ENCODE peak calls at places on chromosomes 6 and 20, in eight cellular contexts. A is effector memory CD4-positive, alpha-beta T cell; R is esophagus squamous epithelium; F is SJCRH30; B is stimulated activated CD4-positive, alpha-beta T cell treated with anti-CD3 and anti-CD28 coated beads, Interleukin-4, amount 100 ng/mL, for 1 hour; C is mucosa of descending colon; V is iris pigment epithelial cell; Y is NCI-H1417. Z is an unnamed sample.

GRCh38 chr6:63597142-63598000 is 25.1 kb downstream of the LOC128125822 start:
- DNase-seq in C (no peak), B (no peak), F (no peak), A (no peak), Y (no peak), R (no peak), V (peak), Z (no peak)

GRCh38 chr20:35828916-35829315 is 57.1 kb downstream of the PHF20 start:
- DNase-seq in F (no peak), R (no peak), B (no peak), C (no peak), V (no peak), A (no peak), Y (no peak), Z (no peak)

GRCh38 chr6:392441-393390 is 1.2 kb downstream of the IRF4 start:
- DNase-seq in R (no peak), A (no peak), B (peak), C (no peak), F (no peak), Y (peak), V (peak), Z (no peak)

GRCh38 chr6:797479-798077 is 104.6 kb upstream of the EXOC2 start:
- DNase-seq in C (no peak), F (peak), V (peak), Y (peak), A (no peak), B (peak), R (no peak), Z (peak)

GRCh38 chr20:46111028-46111835 is 6.9 kb upstream of the CD40 start:
- DNase-seq in C (no peak), B (no peak), F (no peak), R (no peak), A (no peak), V (no peak), Y (no peak), Z (no peak)

GRCh38 chr6:14876778-14877613 is 368.9 kb upstream of the JARID2 start:
- DNase-seq in V (peak), B (no peak), R (no peak), A (no peak), Y (no peak), C (no peak), F (peak), Z (no peak)

GRCh38 chr20:47929368-47930115 is 144.3 kb upstream of the SULF2 start:
- DNase-seq in V (peak), Y (no peak), B (no peak), F (peak), R (no peak), C (no peak), A (no peak), Z (no peak)

GRCh38 chr6:42520786-42521607 is 42.8 kb upstream of the UBR2 start:
- DNase-seq in V (peak), F (no peak), Y (no peak), C (no peak), R (no peak), B (no peak), A (no peak), Z (no peak)

GRCh38 chr6:168179702-168180382 is 100.8 kb upstream of the FRMD1 start:
- DNase-seq in V (no peak), A (no peak), R (no peak), F (no peak), C (peak), B (no peak), Y (no peak), Z (peak)

GRCh38 chr6:168197636-168198301 is 118.8 kb upstream of the FRMD1 start:
- DNase-seq in C (no peak), R (no peak), Y (no peak), F (no peak), B (no peak), A (no peak), V (no peak), Z (no peak)

GRCh38 chr20:32553618-32554017 is 31.5 kb downstream of the NOL4L start:
- DNase-seq in F (no peak), V (no peak), B (no peak), A (no peak), C (no peak), Y (no peak), R (no peak), Z (no peak)

Z was measured in testis.